ENCODE peak calls at places on chromosomes 4 and X, in six cellular contexts. K is H1, J is HepG2, P is K562, Y is SK-N-SH, A is A549. W is an unnamed sample.

GRCh38 chr4:10013722-10014121 is 7.6 kb downstream of the SLC2A9 start:
- DNase-seq in J (no peak), K (peak), P (peak), Y (peak), A (no peak), W (no peak)

GRCh38 chr4:32745351-32745750 is 2025.2 kb downstream of the PCDH7 start:
- DNase-seq in A (no peak), K (no peak), P (no peak), Y (no peak), J (no peak), W (no peak)

GRCh38 chr4:8302331-8302730 is 32.8 kb downstream of the HTRA3 start:
- DNase-seq in A (no peak), J (no peak), P (no peak), Y (no peak), K (no peak), W (no peak)

GRCh38 chrX:13005671-13006473 is 31.0 kb downstream of the TMSB4X start:
- DNase-seq in A (no peak), P (no peak), Y (no peak), J (no peak), K (no peak), W (peak)

GRCh38 chr4:139534287-139534950 is 21.6 kb downstream of the SETD7 start:
- DNase-seq in Y (no peak), P (no peak), K (no peak), A (no peak), J (no peak), W (no peak)

GRCh38 chr4:78625073-78625472 is 73.5 kb downstream of the ANXA3 start:
- DNase-seq in P (no peak), J (no peak), Y (no peak), K (no peak), A (no peak), W (no peak)

GRCh38 chr4:8160233-8160560 is 1.6 kb upstream of the ABLIM2 start:
- DNase-seq in Y (no peak), K (no peak), A (no peak), P (no peak), J (no peak), W (no peak)

GRCh38 chr4:134019657-134020056 is 181.9 kb downstream of the PABPC4L start:
- DNase-seq in P (no peak), A (no peak), Y (no peak), J (no peak), K (no peak), W (no peak)

GRCh38 chr4:113618205-113618604 is 143.3 kb downstream of the CAMK2D start:
- DNase-seq in J (no peak), K (no peak), A (no peak), P (no peak), Y (no peak), W (no peak)

GRCh38 chrX:116290359-116290758 is 119.8 kb downstream of the AGTR2 start:
- DNase-seq in J (no peak), K (no peak), Y (no peak), P (no peak), A (no peak), W (no peak)

GRCh38 chrX:72268601-72269365 is 8.3 kb downstream of the RPS4X start:
- DNase-seq in P (no peak), K (no peak), J (no peak), A (no peak), Y (no peak), W (no peak)

GRCh38 chr4:140719022-140719421 is 37.2 kb downstream of the TBC1D9 start:
- DNase-seq in Y (no peak), K (no peak), P (no peak), J (no peak), A (no peak), W (no peak)

GRCh38 chr4:40564004-40564403 is 65.7 kb downstream of the RBM47 start:
- DNase-seq in A (no peak), P (no peak), Y (no peak), J (no peak), K (no peak), W (no peak)

GRCh38 chrX:23896983-23897382 is 10.8 kb downstream of the APOO start:
- DNase-seq in K (no peak), P (no peak), A (no peak), Y (no peak), J (no peak), W (no peak)

GRCh38 chr4:183200453-183200852 is 101.4 kb downstream of the WWC2 start:
- DNase-seq in A (no peak), K (no peak), P (no peak), J (no peak), Y (no peak), W (no peak)

GRCh38 chr4:174538123-174538875 is 16.0 kb upstream of the HPGD start:
- DNase-seq in P (peak), J (peak), Y (no peak), A (no peak), K (no peak), W (peak)

GRCh38 chrX:72060196-72060974 is 71.3 kb downstream of the RTL5 start:
- DNase-seq in A (no peak), K (peak), J (no peak), Y (peak), P (no peak), W (no peak)

DNA sequence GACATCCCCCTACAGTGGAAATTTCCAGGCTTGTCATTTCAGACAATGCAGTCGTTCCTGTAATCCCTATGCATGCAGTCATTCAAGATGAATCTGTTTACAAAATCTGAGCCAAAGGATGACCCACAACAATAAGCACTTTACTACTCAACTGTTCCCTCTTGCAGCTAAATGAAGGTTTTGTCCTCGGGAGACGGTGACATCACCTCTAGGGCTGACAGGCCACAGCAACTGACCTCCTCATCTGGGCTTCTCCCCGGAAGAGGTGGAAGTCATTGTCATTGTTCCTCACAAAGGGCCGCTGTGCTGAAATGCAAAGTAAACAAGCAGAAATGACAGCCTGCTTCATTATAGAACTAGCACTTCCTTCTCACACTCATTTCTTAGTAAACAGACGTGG is 29.2 kb downstream of the CLRN2 start:
- DNase-seq in K (no peak), P (peak), A (no peak), J (peak), Y (no peak), W (no peak)
- TF ChIP-seq CHD2 in K (no peak), P (no peak), A (no peak), J (no peak), Y (no peak), W (no peak)

DNA sequence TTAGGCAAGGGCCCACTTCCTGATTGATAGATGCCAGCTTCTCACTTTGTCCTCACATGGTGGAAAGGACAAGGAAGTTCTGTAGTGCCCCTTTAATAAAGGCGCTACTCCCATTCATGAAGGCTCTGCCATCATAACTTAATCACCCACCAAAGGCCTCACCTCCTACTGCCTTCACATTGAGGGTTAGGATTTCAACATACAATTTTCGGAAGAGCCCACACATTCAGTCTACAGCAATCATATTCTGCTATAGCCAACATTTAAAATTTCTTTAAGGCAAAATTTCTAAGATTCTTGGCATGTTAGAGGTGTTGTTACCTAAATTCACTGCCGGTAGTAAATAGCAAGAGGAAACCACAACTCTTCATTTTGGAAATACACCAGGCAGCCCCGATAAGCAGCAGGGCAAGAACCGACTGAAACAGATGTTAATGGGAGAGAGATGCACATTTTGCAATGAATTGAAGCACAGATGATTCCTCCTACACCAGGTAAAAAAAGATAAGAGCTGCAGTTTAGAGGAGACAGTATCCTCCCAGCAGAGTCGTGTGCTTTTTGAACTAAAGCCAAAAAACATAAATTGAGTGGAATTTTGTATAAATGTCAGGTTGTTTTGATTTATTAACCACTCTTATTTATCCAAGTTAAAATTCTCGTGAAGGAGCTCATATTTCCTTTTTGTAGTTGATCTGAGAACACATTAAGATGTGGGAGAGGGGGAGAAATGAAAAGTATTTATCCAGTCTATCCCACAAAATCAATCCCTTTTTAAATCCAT is 594.9 kb downstream of the KCTD8 start:
- DNase-seq in K (no peak), J (no peak), A (no peak), P (no peak), Y (no peak), W (no peak)
- TF ChIP-seq CHD2 in K (no peak), J (no peak), A (no peak), P (no peak), Y (no peak), W (no peak)

DNA sequence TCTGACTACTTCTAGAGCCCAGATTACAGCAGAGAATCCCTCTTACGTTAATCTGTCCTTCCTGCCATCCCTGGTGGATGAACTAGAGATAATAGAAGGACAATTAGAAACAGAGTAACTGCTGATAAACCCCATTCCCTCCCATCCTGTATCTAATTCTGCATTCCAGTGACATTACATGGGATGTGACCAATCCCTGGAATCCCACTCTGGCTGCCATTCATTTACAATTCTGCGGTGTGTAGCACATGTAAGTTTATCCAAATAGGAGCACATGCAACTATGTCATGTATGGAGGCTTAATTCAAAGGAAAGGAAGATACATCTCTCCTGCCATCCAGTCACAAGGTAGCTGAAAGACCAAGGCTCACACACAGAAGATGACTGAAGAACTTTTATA is 339.5 kb downstream of the GPAT3 start:
- DNase-seq in P (no peak), A (no peak), J (no peak), Y (no peak), K (no peak), W (no peak)
- TF ChIP-seq CHD2 in P (no peak), A (no peak), J (no peak), Y (no peak), K (no peak), W (no peak)

GRCh38 chrX:42751573-42751972 is 26.4 kb downstream of the PPP1R2C start:
- DNase-seq in P (no peak), Y (no peak), A (no peak), J (no peak), K (no peak), W (no peak)
- TF ChIP-seq CHD2 in P (no peak), Y (no peak), A (no peak), J (no peak), K (no peak), W (no peak)

DNA sequence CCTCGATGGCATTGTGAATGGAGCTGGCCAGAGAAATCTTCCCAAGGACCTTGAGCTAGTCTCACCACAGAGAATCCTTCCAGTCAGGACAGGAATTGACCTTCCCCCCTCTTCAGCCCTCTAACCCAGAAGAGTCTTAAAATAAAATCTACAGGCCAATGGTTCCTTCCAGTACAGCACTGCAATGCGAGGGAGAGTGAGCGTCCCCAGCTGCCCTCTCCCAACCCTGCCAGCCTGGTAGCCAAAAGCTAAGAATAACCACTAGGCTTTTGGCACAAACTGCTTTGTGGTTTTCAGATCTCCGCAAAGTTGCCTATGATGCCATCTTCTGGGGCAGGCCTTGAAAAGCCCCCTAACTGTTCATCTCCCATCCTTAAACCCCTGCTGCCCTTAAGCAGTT is 175.1 kb downstream of the AR start:
- DNase-seq in A (no peak), Y (no peak), P (no peak), K (no peak), J (no peak), W (no peak)
- TF ChIP-seq CHD2 in A (no peak), Y (no peak), P (no peak), K (no peak), J (no peak), W (no peak)

DNA sequence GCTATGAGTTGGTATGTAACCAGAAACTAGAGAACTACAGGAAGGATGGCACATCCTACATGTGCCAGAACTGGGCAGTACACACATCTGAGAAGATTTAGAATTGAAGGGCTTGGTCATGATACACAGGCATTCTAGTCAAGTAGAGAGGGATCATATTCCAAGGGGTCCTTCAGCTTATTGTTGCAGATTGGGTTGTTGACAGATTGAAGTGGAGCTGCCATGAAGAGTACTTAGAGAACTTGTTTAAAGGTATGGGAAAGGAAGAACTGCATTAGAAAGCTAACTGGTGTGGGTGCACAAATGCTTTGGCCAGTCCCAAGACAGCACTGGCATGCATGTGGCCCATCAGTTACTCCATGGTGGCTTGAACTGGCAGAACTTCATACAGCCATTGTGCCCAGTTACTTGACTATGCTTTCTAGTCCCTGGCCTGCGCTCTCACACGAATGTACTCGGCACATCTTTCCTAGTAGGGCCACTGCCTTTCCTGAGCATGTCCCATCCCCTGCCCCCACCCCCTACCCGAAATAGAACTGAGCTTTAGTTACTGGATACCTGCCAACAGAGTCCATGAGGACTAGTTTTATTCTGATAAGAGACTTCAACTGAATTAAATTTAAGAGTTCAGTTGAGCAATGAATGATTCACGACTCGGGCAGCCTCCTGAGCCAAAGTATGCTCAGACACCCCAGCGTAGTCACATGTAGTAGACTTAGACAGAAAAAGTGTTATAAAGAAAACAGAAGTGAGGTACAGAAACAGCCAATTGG is 64.0 kb downstream of the CCNG2 start:
- DNase-seq in J (no peak), P (no peak), Y (no peak), K (no peak), A (no peak), W (no peak)
- TF ChIP-seq CHD2 in J (no peak), P (no peak), Y (no peak), K (no peak), A (no peak), W (no peak)

GRCh38 chr4:171042989-171043524 is 770.1 kb upstream of the GALNTL6 start:
- DNase-seq in A (no peak), Y (no peak), J (no peak), K (no peak), P (no peak), W (no peak)
- TF ChIP-seq CHD2 in A (no peak), Y (no peak), J (no peak), K (no peak), P (no peak), W (no peak)